ENCODE peak calls at places on chromosomes 4 and X, in six cellular contexts. K is AG04450; I is CD4-positive, alpha-beta T cell; R is left ventricle myocardium inferior; A is GM13976; P is psoas muscle. E is an unnamed sample.

GRCh38 chrX:115018944-115019343 is 1.5 kb upstream of the IL13RA2 start:
- DNase-seq in R (no peak), P (no peak), A (no peak), K (no peak), I (no peak), E (no peak)

GRCh38 chr4:183099537-183100297 is 660 bp downstream of the WWC2 start:
- DNase-seq in K (no peak), R (peak), A (peak), I (peak), P (peak), E (peak)

GRCh38 chrX:109475174-109475891 is 6.6 kb downstream of the GUCY2F start:
- DNase-seq in K (peak), A (no peak), I (no peak), R (peak), P (no peak), E (peak)

GRCh38 chr4:88938138-88938537 is 118.8 kb downstream of the FAM13A start:
- DNase-seq in R (no peak), K (peak), A (no peak), I (no peak), P (no peak), E (no peak)

GRCh38 chrX:97692575-97692974 is 808.9 kb downstream of the RPA4 start:
- DNase-seq in K (no peak), A (no peak), I (no peak), P (no peak), R (no peak), E (no peak)

GRCh38 chr4:74618659-74619058 is 173.7 kb downstream of the AREG start:
- DNase-seq in R (no peak), I (no peak), P (no peak), A (no peak), K (no peak), E (no peak)

GRCh38 chr4:186015212-186015817 is 53.6 kb upstream of the TLR3 start:
- DNase-seq in K (no peak), P (no peak), I (no peak), R (peak), A (no peak), E (no peak)

GRCh38 chrX:9576059-9576458 is 111.2 kb downstream of the TBL1X start:
- DNase-seq in A (no peak), I (no peak), P (no peak), R (no peak), K (no peak), E (no peak)

GRCh38 chr4:153345011-153345981 is 808 bp downstream of the MND1 start:
- DNase-seq in P (peak), I (peak), A (peak), R (no peak), K (no peak), E (peak)

GRCh38 chrX:16745659-16746058 is 26.2 kb downstream of the SYAP1 start:
- DNase-seq in K (no peak), P (no peak), A (no peak), R (no peak), I (no peak), E (no peak)

GRCh38 chrX:77076896-77077295 is 370.3 kb upstream of the FGF16 start:
- DNase-seq in P (no peak), I (no peak), K (no peak), A (no peak), R (no peak), E (no peak)

GRCh38 chr4:96879527-96879926 is 1039.6 kb downstream of the PDHA2 start:
- DNase-seq in R (no peak), K (no peak), P (no peak), A (no peak), I (no peak), E (no peak)

GRCh38 chr4:71441186-71442169 is 102.7 kb downstream of the SLC4A4 start:
- DNase-seq in I (no peak), A (no peak), K (no peak), P (no peak), R (no peak), E (no peak)

GRCh38 chr4:111494971-111495370 is 650.3 kb upstream of the FAM241A start:
- DNase-seq in R (no peak), K (no peak), I (no peak), P (no peak), A (no peak), E (no peak)

GRCh38 chr4:80202190-80202711 is 4.9 kb downstream of the PRDM8 start:
- DNase-seq in A (peak), P (peak), K (no peak), R (peak), I (peak), E (peak)

GRCh38 chr4:186485621-186486062 is 69.7 kb downstream of the MTNR1A start:
- DNase-seq in R (no peak), A (no peak), I (no peak), K (no peak), P (no peak), E (no peak)

GRCh38 chr4:110615366-110616161 is 7.3 kb downstream of the PITX2 start:
- DNase-seq in A (no peak), K (no peak), P (no peak), I (no peak), R (no peak), E (no peak)

GRCh38 chrX:72351606-72352338 is 46.1 kb upstream of the CITED1 start:
- DNase-seq in I (no peak), K (no peak), P (peak), A (no peak), R (peak), E (no peak)

GRCh38 chrX:74426615-74427014 is 5.3 kb downstream of the SLC16A2 start:
- DNase-seq in I (no peak), A (no peak), P (no peak), K (no peak), R (no peak), E (no peak)

GRCh38 chr4:109609431-109609830 is 49.4 kb downstream of the MCUB start:
- DNase-seq in A (no peak), I (no peak), R (no peak), P (no peak), K (no peak), E (no peak)

GRCh38 chr4:20700007-20700761 is at the start of gene PACRGL:
- DNase-seq in A (peak), I (peak), K (peak), P (peak), R (peak), E (peak)

GRCh38 chr4:7962609-7963508 is 23.2 kb upstream of the AFAP1 start:
- DNase-seq in P (no peak), K (no peak), I (no peak), R (no peak), A (no peak), E (no peak)

GRCh38 chr4:25951390-25951952 is 37.5 kb downstream of the SMIM20 start:
- DNase-seq in R (no peak), A (no peak), K (no peak), P (no peak), I (no peak), E (no peak)

GRCh38 chr4:101123231-101123630 is 224.1 kb downstream of the PPP3CA start:
- DNase-seq in P (no peak), R (no peak), I (no peak), A (no peak), K (no peak), E (no peak)

GRCh38 chr4:174563399-174563798 is 41.1 kb upstream of the HPGD start:
- DNase-seq in R (no peak), I (no peak), A (no peak), K (no peak), P (no peak), E (no peak)

GRCh38 chr4:53863731-53864130 is 200.7 kb downstream of the CHIC2 start:
- DNase-seq in A (no peak), R (peak), I (no peak), K (no peak), P (no peak), E (no peak)

GRCh38 chrX:136674270-136674986 is 26.5 kb downstream of the CD40LG start:
- DNase-seq in A (peak), I (no peak), P (no peak), K (no peak), R (no peak), E (no peak)

GRCh38 chrX:23634181-23634580 is 33.1 kb upstream of the PRDX4 start:
- DNase-seq in R (no peak), P (no peak), K (no peak), I (no peak), A (peak), E (no peak)

GRCh38 chr4:179797718-179798117 is 2355.5 kb upstream of the AGA start:
- DNase-seq in I (no peak), R (no peak), A (no peak), K (no peak), P (no peak), E (no peak)

GRCh38 chrX:71131510-71131909 is 13.1 kb downstream of the MED12 start:
- DNase-seq in P (no peak), I (no peak), R (no peak), A (no peak), K (no peak), E (no peak)

GRCh38 chrX:125405339-125405738 is 85.7 kb downstream of the TEX13C start:
- DNase-seq in R (no peak), P (no peak), A (no peak), K (no peak), I (no peak), E (no peak)

GRCh38 chr4:48651869-48652447 is 128.1 kb downstream of the FRYL start:
- DNase-seq in R (no peak), A (no peak), I (no peak), K (no peak), P (no peak), E (no peak)

GRCh38 chrX:19094654-19095053 is 27.6 kb downstream of the ADGRG2 start:
- DNase-seq in I (no peak), P (no peak), K (no peak), R (peak), A (no peak), E (no peak)

GRCh38 chr4:37891221-37892159 is 606 bp downstream of the TBC1D1 start:
- DNase-seq in A (peak), P (no peak), I (peak), R (peak), K (no peak), E (peak)

GRCh38 chrX:63764946-63765345 is 20.1 kb downstream of the ARHGEF9 start:
- DNase-seq in P (no peak), R (no peak), I (no peak), K (no peak), A (no peak), E (no peak)

GRCh38 chr4:15100994-15101695 is 98.9 kb downstream of the CPEB2 start:
- DNase-seq in A (no peak), P (no peak), R (no peak), I (no peak), K (no peak), E (no peak)

GRCh38 chr4:92299152-92299551 is 4.6 kb upstream of the GRID2 start:
- DNase-seq in K (no peak), R (no peak), I (no peak), P (no peak), A (no peak), E (no peak)
- TF ChIP-seq CTCF in K (peak), R (peak), I (no peak), P (no peak), A (no peak), E (no peak)

GRCh38 chr4:122218762-122219161 is 66.6 kb downstream of the BLTP1 start:
- DNase-seq in R (no peak), K (no peak), I (no peak), P (no peak), A (no peak), E (no peak)
- TF ChIP-seq CTCF in R (peak), K (peak), I (peak), P (peak), A (no peak), E (peak)

GRCh38 chrX:39477438-39478120 is 620.2 kb downstream of the BCOR start:
- DNase-seq in I (peak), R (peak), P (peak), K (no peak), A (peak), E (peak)
- TF ChIP-seq CTCF in I (no peak), R (peak), P (no peak), K (peak), A (peak), E (peak)

DNA sequence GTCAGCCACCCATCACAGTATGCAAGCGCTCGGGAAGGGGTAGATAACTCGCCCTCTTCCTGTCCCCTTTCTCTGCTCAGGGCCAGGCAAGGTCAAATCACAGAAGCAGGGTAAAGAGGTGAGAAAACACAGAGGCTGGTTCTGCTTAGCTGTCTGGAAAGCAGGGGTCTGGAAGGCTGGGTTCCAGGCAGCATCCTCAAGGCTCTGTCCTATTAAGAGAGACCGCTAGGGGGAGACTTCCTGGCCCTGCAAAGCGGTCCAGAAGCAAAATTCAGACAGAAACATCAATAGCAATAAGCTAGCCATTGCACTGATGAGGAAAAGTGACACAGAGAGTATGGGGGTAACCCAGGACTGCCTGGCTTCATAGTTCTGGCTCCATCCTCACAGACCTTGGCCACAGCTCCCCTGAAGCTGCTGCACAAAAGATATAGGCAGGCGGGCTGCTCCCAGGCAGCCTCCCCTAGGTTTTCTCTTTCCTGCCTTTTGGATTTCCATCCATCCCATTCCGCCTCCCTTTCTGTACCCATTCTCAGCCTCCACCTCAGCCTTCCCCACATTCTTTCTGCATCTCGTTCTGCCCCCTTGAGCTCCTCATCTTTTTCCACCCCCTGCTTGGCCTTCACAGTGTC is 308.5 kb downstream of the EVC2 start:
- DNase-seq in K (peak), R (no peak), P (no peak), A (no peak), I (no peak), E (no peak)
- TF ChIP-seq CTCF in K (peak), R (peak), P (peak), A (no peak), I (no peak), E (peak)

GRCh38 chr4:139761461-139761860 is 95.8 kb downstream of the MGST2 start:
- DNase-seq in I (no peak), R (no peak), K (no peak), A (no peak), P (no peak), E (no peak)

GRCh38 chr4:139754913-139755312 is 89.3 kb downstream of the MGST2 start:
- DNase-seq in A (no peak), R (no peak), K (no peak), P (no peak), I (no peak), E (no peak)

GRCh38 chr4:139760558-139760957 is 94.9 kb downstream of the MGST2 start:
- DNase-seq in P (no peak), A (no peak), K (no peak), R (no peak), I (no peak), E (no peak)

GRCh38 chr4:139753686-139754085 is 88.1 kb downstream of the MGST2 start:
- DNase-seq in I (no peak), R (no peak), P (no peak), K (no peak), A (no peak), E (no peak)

DNA sequence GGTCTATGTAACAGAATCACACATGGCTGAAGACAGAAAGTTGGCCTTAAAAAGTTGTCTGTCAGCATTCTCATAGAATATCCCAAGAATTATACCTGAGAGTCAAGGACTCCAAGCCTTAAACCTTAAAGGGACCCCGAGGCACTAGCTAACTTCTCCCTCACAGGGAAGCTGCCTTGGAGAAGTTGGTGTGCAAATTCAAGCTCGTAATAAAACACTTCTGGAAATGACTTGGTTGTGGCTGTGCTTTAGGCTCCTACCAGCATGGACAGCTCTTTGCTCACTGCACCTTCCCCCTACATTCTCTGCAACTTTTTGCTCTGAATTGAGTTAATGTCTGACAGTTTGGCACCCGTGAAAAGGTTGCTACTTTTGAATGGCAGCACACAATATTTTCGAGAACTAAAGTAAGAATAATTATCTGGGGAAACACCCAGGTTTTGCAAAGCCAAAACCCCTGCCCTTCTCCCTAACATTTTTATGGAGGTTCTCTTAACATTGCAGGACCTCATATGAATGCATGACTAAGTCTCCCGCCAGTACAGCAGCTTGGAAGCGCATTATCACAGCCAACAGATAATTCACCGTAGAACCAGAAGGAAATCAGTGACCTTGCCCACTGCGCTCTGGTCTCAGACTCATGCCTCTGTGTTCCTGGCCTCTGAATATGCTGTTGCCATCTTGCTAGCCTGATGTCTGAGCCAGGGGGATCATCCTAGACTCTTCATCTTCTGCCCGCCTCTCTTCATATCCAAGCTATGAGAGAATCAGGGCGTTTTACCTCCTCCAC is 91.0 kb downstream of the MGST2 start:
- DNase-seq in P (no peak), I (no peak), R (no peak), K (no peak), A (no peak), E (no peak)
- TF ChIP-seq CTCF in P (no peak), I (no peak), R (no peak), K (no peak), A (no peak), E (no peak)

GRCh38 chrX:132467029-132467428 is 21.8 kb downstream of the MBNL3 start:
- DNase-seq in P (no peak), A (no peak), R (no peak), K (no peak), I (no peak), E (no peak)

GRCh38 chrX:132461886-132462285 is 27.0 kb downstream of the MBNL3 start:
- DNase-seq in A (no peak), P (no peak), R (no peak), I (no peak), K (no peak), E (no peak)

GRCh38 chrX:132468454-132468853 is 20.4 kb downstream of the MBNL3 start:
- DNase-seq in P (no peak), A (no peak), K (no peak), R (no peak), I (no peak), E (no peak)

DNA sequence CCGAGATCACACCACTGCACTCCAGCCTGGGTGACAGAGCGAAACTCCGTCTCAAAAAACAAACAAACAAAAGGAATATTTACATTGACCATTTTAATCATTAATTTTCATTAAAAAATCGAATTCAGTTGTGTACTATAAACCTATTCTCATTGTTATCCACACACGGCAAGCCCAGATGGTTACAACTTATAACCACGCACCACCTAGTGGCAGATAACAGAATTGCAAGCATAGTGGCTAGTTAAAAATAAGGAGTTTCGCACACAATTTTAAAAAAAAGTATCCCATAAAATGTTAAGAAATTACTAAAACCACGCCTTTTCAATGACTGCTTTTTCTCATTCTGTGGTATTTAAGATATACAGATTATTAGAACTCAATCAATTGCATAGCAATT is 25.4 kb downstream of the MBNL3 start:
- DNase-seq in A (no peak), K (no peak), I (no peak), R (no peak), P (no peak), E (peak)
- TF ChIP-seq CTCF in A (peak), K (peak), I (peak), R (peak), P (peak), E (peak)

DNA sequence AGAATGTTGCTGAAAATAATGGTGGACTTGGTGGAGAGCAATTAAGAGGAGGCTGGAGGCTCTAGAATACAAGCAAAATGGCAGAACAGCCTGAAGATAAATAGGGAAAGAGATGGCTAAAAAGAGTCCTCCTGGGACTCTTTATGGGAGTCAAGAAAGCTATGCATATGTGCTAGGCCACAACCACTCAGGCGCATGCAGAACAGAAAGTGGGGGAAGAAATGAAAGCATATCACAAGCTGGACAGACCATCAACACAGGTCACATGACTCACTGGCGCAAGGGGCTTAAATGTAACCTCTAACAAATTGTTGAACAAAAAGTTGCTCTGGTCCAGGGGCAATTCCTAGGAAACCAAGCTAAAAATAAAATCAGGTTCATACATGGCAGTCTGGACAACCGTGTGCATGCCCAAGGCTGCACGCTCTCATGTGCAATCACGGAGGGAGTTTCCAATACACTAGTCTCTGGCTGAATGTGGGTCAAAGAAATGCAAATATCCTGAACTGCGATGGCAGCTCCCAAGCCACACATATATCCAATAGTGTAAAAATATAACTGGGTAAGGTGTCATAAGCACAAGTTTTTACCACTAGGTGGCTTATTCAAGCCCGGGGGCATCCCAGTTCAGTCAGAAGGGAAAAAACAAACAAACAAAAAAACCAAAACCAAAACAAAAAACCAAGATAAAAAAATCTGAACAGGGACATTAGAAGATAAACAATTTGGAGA is 45.4 kb downstream of the ZNF711 start:
- DNase-seq in A (no peak), K (no peak), R (no peak), P (no peak), I (no peak), E (no peak)
- TF ChIP-seq CTCF in A (no peak), K (no peak), R (no peak), P (no peak), I (no peak), E (no peak)

GRCh38 chr4:155207534-155208257 is 740 bp upstream of the NPY2R start:
- DNase-seq in I (no peak), P (no peak), R (no peak), A (no peak), K (no peak), E (no peak)
- TF ChIP-seq CTCF in I (no peak), P (no peak), R (no peak), A (no peak), K (no peak), E (no peak)

E was measured in activated CD8-positive, alpha-beta T cell treated with anti-CD3 and anti-CD28 coated beads for 36 hours.